ENCODE peak calls at places on chromosomes 12 and 14, in nine cellular contexts. One of them, this sample, is unnamed.

GRCh38 chr12:99713946-99714520 is 66.5 kb downstream of the GARIN6 start:
- DNase-seq in tibial nerve: no peak
- DNase-seq in spleen: no peak
- DNase-seq in HCT116: no peak
- DNase-seq in thyroid gland: no peak
- DNase-seq in adrenal gland: no peak
- DNase-seq in sigmoid colon: no peak
- DNase-seq in stomach: no peak
- DNase-seq in HepG2: no peak
- DNase-seq in this sample: no peak

GRCh38 chr12:48022676-48023385 is 18.6 kb upstream of the COL2A1 start:
- DNase-seq in spleen: no peak
- DNase-seq in tibial nerve: no peak
- DNase-seq in adrenal gland: no peak
- DNase-seq in HepG2: peak; percentile 44
- DNase-seq in sigmoid colon: no peak
- DNase-seq in thyroid gland: no peak
- DNase-seq in HCT116: no peak
- DNase-seq in stomach: peak; percentile 65
- DNase-seq in this sample: no peak

GRCh38 chr12:89454080-89454848 is 70.3 kb downstream of the GALNT4 start:
- DNase-seq in HepG2: no peak
- DNase-seq in HCT116: no peak
- DNase-seq in tibial nerve: no peak
- DNase-seq in sigmoid colon: no peak
- DNase-seq in adrenal gland: no peak
- DNase-seq in spleen: no peak
- DNase-seq in thyroid gland: no peak
- DNase-seq in stomach: no peak
- DNase-seq in this sample: no peak

GRCh38 chr14:59688224-59689170 is 111.9 kb upstream of the CCDC175 start:
- DNase-seq in HepG2: peak; percentile 20
- DNase-seq in stomach: peak; percentile 44
- DNase-seq in tibial nerve: peak; percentile 64
- DNase-seq in sigmoid colon: no peak
- DNase-seq in adrenal gland: peak; percentile 55
- DNase-seq in HCT116: peak; percentile 24
- DNase-seq in thyroid gland: peak; percentile 61
- DNase-seq in spleen: no peak
- DNase-seq in this sample: no peak

GRCh38 chr12:52082026-52082667 is 2.6 kb downstream of the SMIM41 start:
- DNase-seq in thyroid gland: no peak
- DNase-seq in sigmoid colon: peak; percentile 83
- DNase-seq in tibial nerve: no peak
- DNase-seq in HepG2: peak; percentile 41
- DNase-seq in stomach: no peak
- DNase-seq in adrenal gland: no peak
- DNase-seq in spleen: no peak
- DNase-seq in HCT116: no peak
- DNase-seq in this sample: peak; percentile 76

GRCh38 chr12:83097656-83098055 is 410.9 kb downstream of the TMTC2 start:
- DNase-seq in adrenal gland: no peak
- DNase-seq in thyroid gland: no peak
- DNase-seq in stomach: no peak
- DNase-seq in tibial nerve: no peak
- DNase-seq in HCT116: no peak
- DNase-seq in HepG2: no peak
- DNase-seq in spleen: no peak
- DNase-seq in sigmoid colon: no peak
- DNase-seq in this sample: no peak

GRCh38 chr14:91088585-91088984 is 25.3 kb upstream of the DGLUCY start:
- DNase-seq in HCT116: no peak
- DNase-seq in stomach: peak; percentile 46
- DNase-seq in tibial nerve: no peak
- DNase-seq in HepG2: no peak
- DNase-seq in adrenal gland: no peak
- DNase-seq in sigmoid colon: no peak
- DNase-seq in spleen: no peak
- DNase-seq in thyroid gland: no peak
- DNase-seq in this sample: no peak

GRCh38 chr12:113130457-113131135 is 5.0 kb downstream of the RASAL1 start:
- DNase-seq in tibial nerve: no peak
- DNase-seq in HCT116: no peak
- DNase-seq in sigmoid colon: no peak
- DNase-seq in HepG2: peak; percentile 29
- DNase-seq in thyroid gland: peak; percentile 88
- DNase-seq in stomach: no peak
- DNase-seq in adrenal gland: peak; percentile 76
- DNase-seq in spleen: peak; percentile 91
- DNase-seq in this sample: no peak

GRCh38 chr12:101097829-101098580 is 112.0 kb downstream of the SLC5A8 start:
- DNase-seq in stomach: no peak
- DNase-seq in spleen: no peak
- DNase-seq in thyroid gland: no peak
- DNase-seq in tibial nerve: no peak
- DNase-seq in HCT116: no peak
- DNase-seq in HepG2: no peak
- DNase-seq in adrenal gland: no peak
- DNase-seq in sigmoid colon: no peak
- DNase-seq in this sample: no peak

GRCh38 chr12:14986449-14986848 is 13.6 kb downstream of the PDE6H start:
- DNase-seq in adrenal gland: no peak
- DNase-seq in HepG2: no peak
- DNase-seq in sigmoid colon: no peak
- DNase-seq in stomach: no peak
- DNase-seq in tibial nerve: no peak
- DNase-seq in thyroid gland: no peak
- DNase-seq in HCT116: no peak
- DNase-seq in spleen: no peak
- DNase-seq in this sample: no peak
- TF ChIP-seq POLR2A in adrenal gland: no peak
- TF ChIP-seq POLR2A in HepG2: no peak
- TF ChIP-seq POLR2A in sigmoid colon: no peak
- TF ChIP-seq POLR2A in stomach: no peak
- TF ChIP-seq POLR2A in tibial nerve: no peak
- TF ChIP-seq POLR2A in thyroid gland: no peak
- TF ChIP-seq POLR2A in HCT116: no peak
- TF ChIP-seq POLR2A in spleen: no peak
- TF ChIP-seq POLR2A in this sample: no peak

GRCh38 chr14:70907996-70908917 is 998 bp downstream of the PCNX1 start:
- DNase-seq in stomach: peak; percentile 42
- DNase-seq in tibial nerve: peak; percentile 33
- DNase-seq in adrenal gland: peak; percentile 90
- DNase-seq in HCT116: no peak
- DNase-seq in thyroid gland: peak; percentile 72
- DNase-seq in spleen: peak; percentile 92
- DNase-seq in HepG2: peak; percentile 70
- DNase-seq in sigmoid colon: peak; percentile 76
- DNase-seq in this sample: peak; percentile 86

GRCh38 chr14:70907172-70907995 is at the start of gene PCNX1:
- DNase-seq in HepG2: peak; percentile 79
- DNase-seq in tibial nerve: peak; percentile 81
- DNase-seq in thyroid gland: peak; percentile 92
- DNase-seq in sigmoid colon: peak; percentile 94
- DNase-seq in HCT116: peak; percentile 46
- DNase-seq in adrenal gland: peak; percentile 87
- DNase-seq in spleen: peak; percentile 98
- DNase-seq in stomach: peak; percentile 88
- DNase-seq in this sample: peak; percentile 93

GRCh38 chr14:70909788-70910614 is 2.7 kb downstream of the PCNX1 start:
- DNase-seq in sigmoid colon: no peak
- DNase-seq in thyroid gland: no peak
- DNase-seq in tibial nerve: no peak
- DNase-seq in HCT116: no peak
- DNase-seq in stomach: no peak
- DNase-seq in HepG2: no peak
- DNase-seq in adrenal gland: peak; percentile 43
- DNase-seq in spleen: no peak
- DNase-seq in this sample: no peak

GRCh38 chr14:70906785-70907171 is 481 bp upstream of the PCNX1 start:
- DNase-seq in HCT116: no peak
- DNase-seq in tibial nerve: no peak
- DNase-seq in stomach: no peak
- DNase-seq in HepG2: no peak
- DNase-seq in spleen: no peak
- DNase-seq in thyroid gland: no peak
- DNase-seq in sigmoid colon: no peak
- DNase-seq in adrenal gland: no peak
- DNase-seq in this sample: no peak

DNA sequence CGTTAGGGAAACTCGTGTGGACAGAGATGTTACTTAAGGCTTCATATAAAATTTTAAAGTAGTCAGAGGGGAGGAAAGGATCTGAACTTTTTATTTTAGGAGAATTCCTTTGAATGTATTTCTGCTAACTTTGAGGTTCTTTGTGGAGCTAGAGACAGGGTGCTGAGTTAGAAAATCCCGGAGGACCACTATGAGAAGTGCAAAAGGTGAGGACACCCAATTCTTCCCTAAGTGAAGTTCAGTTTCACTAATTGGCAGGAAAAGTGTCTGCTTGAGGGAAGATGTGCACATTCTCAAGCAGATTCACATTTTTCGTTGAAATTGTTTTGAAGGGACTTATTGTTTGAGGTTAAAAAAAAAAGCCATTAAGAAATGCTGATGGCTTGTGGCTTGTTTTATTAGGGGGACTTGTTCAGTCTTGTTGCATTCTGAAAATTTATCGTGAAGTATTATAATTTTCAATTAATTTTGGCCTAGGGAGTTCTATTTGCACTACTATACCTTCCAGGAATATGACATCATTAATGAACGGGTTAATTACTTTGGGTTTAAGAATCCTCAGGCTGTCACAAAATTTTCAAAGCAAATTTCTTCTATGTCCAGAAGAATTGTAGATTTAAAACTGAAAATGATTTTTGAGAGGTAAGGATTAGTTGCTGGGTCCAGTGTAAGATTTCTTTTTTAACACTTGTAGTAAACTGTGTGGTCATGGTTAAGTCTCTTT is 1.8 kb downstream of the PCNX1 start:
- DNase-seq in sigmoid colon: no peak
- DNase-seq in HepG2: no peak
- DNase-seq in adrenal gland: no peak
- DNase-seq in tibial nerve: no peak
- DNase-seq in spleen: no peak
- DNase-seq in HCT116: no peak
- DNase-seq in thyroid gland: no peak
- DNase-seq in stomach: no peak
- DNase-seq in this sample: no peak
- H3K4me1 ChIP-seq in sigmoid colon: peaks cover 67% of the 10 kb centered on the region
- H3K4me1 ChIP-seq in HepG2: peaks cover 62% of the 10 kb centered on the region
- H3K4me1 ChIP-seq in adrenal gland: peaks cover 75% of the 10 kb centered on the region
- H3K4me1 ChIP-seq in tibial nerve: peaks cover 34% of the 10 kb centered on the region
- H3K4me1 ChIP-seq in spleen: peaks cover 77% of the 10 kb centered on the region
- H3K4me1 ChIP-seq in HCT116: peaks cover 30% of the 10 kb centered on the region
- H3K4me1 ChIP-seq in thyroid gland: peaks cover 24% of the 10 kb centered on the region
- H3K4me1 ChIP-seq in stomach: peaks cover 26% of the 10 kb centered on the region
- H3K4me1 ChIP-seq in this sample: peaks cover 2% of the 10 kb centered on the region

DNA sequence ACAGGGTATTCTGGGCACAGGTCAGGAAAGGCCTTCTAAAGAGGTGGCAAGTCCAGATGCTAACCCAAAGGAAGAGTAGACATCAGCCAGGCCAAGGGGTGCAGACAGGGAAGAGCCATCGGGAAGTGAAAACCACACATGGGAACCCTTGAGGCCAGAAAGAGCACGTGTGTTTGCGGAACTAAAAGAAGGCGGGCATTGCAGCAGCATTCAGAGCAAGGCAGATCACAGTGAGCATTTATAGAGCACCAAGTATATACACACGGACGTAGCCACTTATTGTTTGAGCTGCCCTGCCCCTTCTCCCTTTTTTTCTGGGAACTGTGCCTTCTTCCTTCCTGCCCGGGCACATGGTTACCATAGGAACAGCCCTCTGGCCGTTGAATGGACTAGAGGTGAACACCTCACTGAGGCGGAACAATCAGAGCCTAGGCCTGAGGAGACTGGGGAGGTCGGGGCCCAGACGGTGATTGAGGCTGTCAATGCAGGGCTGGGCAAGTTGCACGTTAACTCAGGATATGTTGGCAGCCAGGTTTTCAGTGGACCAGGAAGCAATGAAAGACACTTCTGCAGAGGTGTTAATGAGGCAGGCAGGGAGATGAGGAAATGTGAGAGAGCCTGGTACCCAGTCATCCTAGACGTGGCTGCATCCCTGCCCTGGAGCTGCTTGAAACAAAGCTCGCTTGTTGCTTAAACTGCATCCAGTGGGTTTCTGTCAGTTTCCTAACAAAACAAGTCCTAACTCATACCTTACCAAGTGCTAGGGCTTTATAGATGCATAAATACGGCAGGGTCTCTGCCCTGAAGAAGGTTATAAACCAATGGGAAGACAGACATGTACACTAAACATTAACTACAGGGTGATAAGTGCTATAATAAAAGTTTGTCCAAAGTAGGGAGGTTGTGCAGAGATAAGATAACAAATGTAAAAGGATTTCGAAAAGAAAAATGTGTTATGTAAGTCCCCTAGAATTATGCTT is 34.2 kb downstream of the MOAP1 start:
- DNase-seq in stomach: peak; percentile 54
- DNase-seq in thyroid gland: no peak
- DNase-seq in HepG2: peak; percentile 63
- DNase-seq in adrenal gland: no peak
- DNase-seq in tibial nerve: peak; percentile 17
- DNase-seq in HCT116: no peak
- DNase-seq in sigmoid colon: no peak
- DNase-seq in spleen: no peak
- DNase-seq in this sample: peak; percentile 62
- H3K27ac ChIP-seq in stomach: peak overlapping the region; percentile 36
- H3K27ac ChIP-seq in thyroid gland: no peak overlapping the region
- H3K27ac ChIP-seq in HepG2: peak overlapping the region; percentile 16
- H3K27ac ChIP-seq in adrenal gland: peak overlapping the region; percentile 48
- H3K27ac ChIP-seq in tibial nerve: no peak overlapping the region
- H3K27ac ChIP-seq in HCT116: no peak overlapping the region
- H3K27ac ChIP-seq in sigmoid colon: no peak overlapping the region
- H3K27ac ChIP-seq in spleen: peak overlapping the region; percentile 6
- H3K27ac ChIP-seq in this sample: peak overlapping the region; percentile 14

GRCh38 chr12:56637621-56638020 is 7.5 kb upstream of the BAZ2A start:
- DNase-seq in stomach: no peak
- DNase-seq in adrenal gland: no peak
- DNase-seq in HCT116: no peak
- DNase-seq in spleen: no peak
- DNase-seq in sigmoid colon: no peak
- DNase-seq in tibial nerve: no peak
- DNase-seq in HepG2: no peak
- DNase-seq in thyroid gland: no peak
- DNase-seq in this sample: no peak

GRCh38 chr12:56636675-56637540 is 6.8 kb upstream of the BAZ2A start:
- DNase-seq in spleen: peak; percentile 97
- DNase-seq in HepG2: peak; percentile 100
- DNase-seq in sigmoid colon: peak; percentile 100
- DNase-seq in HCT116: peak; percentile 99
- DNase-seq in tibial nerve: peak; percentile 99
- DNase-seq in stomach: peak; percentile 97
- DNase-seq in adrenal gland: peak; percentile 100
- DNase-seq in thyroid gland: peak; percentile 99
- DNase-seq in this sample: peak; percentile 98

GRCh38 chr12:56634837-56635538 is 4.9 kb upstream of the BAZ2A start:
- DNase-seq in stomach: peak; percentile 80
- DNase-seq in spleen: peak; percentile 95
- DNase-seq in adrenal gland: peak; percentile 83
- DNase-seq in thyroid gland: peak; percentile 86
- DNase-seq in sigmoid colon: peak; percentile 93
- DNase-seq in tibial nerve: peak; percentile 52
- DNase-seq in HepG2: peak; percentile 75
- DNase-seq in HCT116: peak; percentile 79
- DNase-seq in this sample: peak; percentile 89

GRCh38 chr12:56635539-56636117 is 5.5 kb upstream of the BAZ2A start:
- DNase-seq in HCT116: no peak
- DNase-seq in stomach: no peak
- DNase-seq in HepG2: no peak
- DNase-seq in sigmoid colon: no peak
- DNase-seq in tibial nerve: no peak
- DNase-seq in adrenal gland: no peak
- DNase-seq in thyroid gland: no peak
- DNase-seq in spleen: peak; percentile 91
- DNase-seq in this sample: no peak

GRCh38 chr12:56636118-56636674 is 6.1 kb upstream of the BAZ2A start:
- DNase-seq in spleen: peak; percentile 94
- DNase-seq in tibial nerve: peak; percentile 95
- DNase-seq in adrenal gland: peak; percentile 93
- DNase-seq in thyroid gland: peak; percentile 91
- DNase-seq in HepG2: peak; percentile 84
- DNase-seq in sigmoid colon: peak; percentile 96
- DNase-seq in HCT116: peak; percentile 83
- DNase-seq in stomach: peak; percentile 88
- DNase-seq in this sample: peak; percentile 94
- TF ChIP-seq POLR2A in spleen: peak; percentile 73
- TF ChIP-seq POLR2A in tibial nerve: peak; percentile 84
- TF ChIP-seq POLR2A in adrenal gland: no peak
- TF ChIP-seq POLR2A in thyroid gland: peak; percentile 3
- TF ChIP-seq POLR2A in HepG2: peak; percentile 62
- TF ChIP-seq POLR2A in sigmoid colon: peak; percentile 84
- TF ChIP-seq POLR2A in HCT116: no peak
- TF ChIP-seq POLR2A in stomach: no peak
- TF ChIP-seq POLR2A in this sample: no peak